ENCODE peak calls at places on chromosomes 1 and 21, in ten cellular contexts. R is HFFc6, D is Calu3, K is nucleus accumbens, U is NCI-H748 treated with DMSO at 0.1 percent for 48 hours, S is AG09309, E is iPS-NIHi11, P is K562, N is HS-5, W is SHP77 treated with DMSO at 0.1 percent for 48 hours. Z is an unnamed sample.

GRCh38 chr1:29414091-29414490 is 177.8 kb downstream of the PTPRU start:
- DNase-seq in N (no peak), W (no peak), K (no peak), P (no peak), R (no peak), E (no peak), D (no peak), S (no peak), U (no peak), Z (no peak)

GRCh38 chr1:27525296-27526271 is 35.6 kb upstream of the WASF2 start:
- DNase-seq in N (no peak), W (no peak), R (peak), K (no peak), E (peak), D (no peak), P (peak), U (peak), S (no peak), Z (peak)

GRCh38 chr1:226370144-226370923 is 37.6 kb downstream of the PARP1 start:
- DNase-seq in K (no peak), R (no peak), D (no peak), S (no peak), U (no peak), E (no peak), P (no peak), N (no peak), W (no peak), Z (no peak)

GRCh38 chr1:51044834-51045233 is 57.2 kb upstream of the C1orf185 start:
- DNase-seq in W (peak), D (no peak), U (peak), E (no peak), S (no peak), N (no peak), P (no peak), R (peak), K (no peak), Z (no peak)

GRCh38 chr1:56958526-56958925 is 7.3 kb downstream of the C8B start:
- DNase-seq in D (no peak), W (no peak), S (peak), P (no peak), R (peak), U (no peak), K (no peak), E (no peak), N (no peak), Z (no peak)

GRCh38 chr1:35855016-35855700 is 27.9 kb upstream of the AGO1 start:
- DNase-seq in U (no peak), E (no peak), N (no peak), R (no peak), D (no peak), S (no peak), K (no peak), P (no peak), W (peak), Z (no peak)

GRCh38 chr1:157151068-157151467 is 12.9 kb upstream of the ETV3 start:
- DNase-seq in R (no peak), D (no peak), P (no peak), U (no peak), S (no peak), K (no peak), W (no peak), N (no peak), E (no peak), Z (no peak)

GRCh38 chr1:156492591-156493080 is 7.9 kb downstream of the MEF2D start:
- DNase-seq in U (no peak), R (no peak), D (no peak), S (no peak), K (no peak), P (no peak), N (no peak), E (no peak), W (no peak), Z (no peak)

GRCh38 chr1:165254376-165254775 is 102.1 kb downstream of the LMX1A start:
- DNase-seq in K (no peak), U (no peak), D (no peak), E (no peak), N (no peak), W (no peak), R (no peak), P (no peak), S (no peak), Z (no peak)

GRCh38 chr1:159941867-159942560 is 3.4 kb downstream of the IGSF9 start:
- DNase-seq in E (no peak), S (no peak), W (no peak), R (no peak), K (no peak), P (no peak), N (no peak), U (peak), D (no peak), Z (no peak)

GRCh38 chr1:157415661-157416060 is 136.7 kb downstream of the FCRL5 start:
- DNase-seq in P (no peak), W (no peak), E (no peak), S (no peak), D (no peak), N (no peak), U (no peak), R (no peak), K (no peak), Z (no peak)

GRCh38 chr1:23779826-23780371 is 1.7 kb downstream of the PITHD1 start:
- DNase-seq in E (no peak), N (peak), S (no peak), D (no peak), U (no peak), P (no peak), K (no peak), R (peak), W (no peak), Z (no peak)

GRCh38 chr21:41529769-41530168 is 21.8 kb upstream of the TMPRSS2 start:
- DNase-seq in P (no peak), K (no peak), D (no peak), W (no peak), N (no peak), S (no peak), E (no peak), U (no peak), R (no peak), Z (no peak)

GRCh38 chr1:11462224-11462923 is 16.6 kb upstream of the DISP3 start:
- DNase-seq in D (no peak), P (no peak), N (no peak), W (no peak), U (no peak), R (no peak), S (no peak), K (no peak), E (no peak), Z (no peak)

GRCh38 chr21:41367598-41368360 is 6.0 kb downstream of the MX2 start:
- DNase-seq in S (no peak), U (no peak), R (no peak), K (no peak), N (no peak), D (no peak), P (no peak), W (no peak), E (no peak), Z (no peak)

GRCh38 chr1:201842472-201843020 is 13.6 kb downstream of the IPO9 start:
- DNase-seq in N (no peak), E (no peak), D (no peak), S (no peak), P (no peak), W (no peak), K (no peak), U (no peak), R (no peak), Z (no peak)

GRCh38 chr1:1250828-1251284 is 4.3 kb upstream of the C1QTNF12 start:
- DNase-seq in P (no peak), N (no peak), K (no peak), E (no peak), W (no peak), S (no peak), R (no peak), U (no peak), D (no peak), Z (no peak)

GRCh38 chr21:28439852-28440251 is 552.8 kb downstream of the LTN1 start:
- DNase-seq in P (no peak), E (no peak), U (no peak), W (no peak), D (no peak), S (no peak), N (no peak), K (no peak), R (peak), Z (no peak)

GRCh38 chr1:204065174-204065985 is 7.5 kb upstream of the SOX13 start:
- DNase-seq in N (no peak), W (no peak), S (no peak), R (no peak), P (no peak), D (peak), E (peak), U (peak), K (no peak), Z (no peak)

GRCh38 chr1:61839702-61840101 is 97.4 kb downstream of the PATJ start:
- DNase-seq in W (no peak), R (peak), E (no peak), S (peak), K (no peak), U (no peak), D (no peak), P (no peak), N (peak), Z (peak)

GRCh38 chr1:240508201-240508600 is 103.8 kb downstream of the GREM2 start:
- DNase-seq in P (no peak), D (no peak), K (no peak), N (no peak), E (no peak), U (no peak), R (no peak), S (no peak), W (no peak), Z (no peak)

GRCh38 chr1:36384542-36385409 is 948 bp downstream of the STK40 start:
- DNase-seq in W (no peak), E (peak), N (no peak), U (peak), S (no peak), K (no peak), P (peak), R (peak), D (peak), Z (no peak)

GRCh38 chr1:233254039-233254362 is 41.5 kb downstream of the PCNX2 start:
- DNase-seq in N (no peak), P (no peak), R (no peak), S (no peak), W (no peak), E (no peak), K (no peak), D (no peak), U (no peak), Z (no peak)

GRCh38 chr1:202575906-202576653 is 134.2 kb downstream of the SYT2 start:
- DNase-seq in E (no peak), W (no peak), N (no peak), R (peak), U (no peak), K (no peak), S (no peak), D (no peak), P (no peak), Z (no peak)

GRCh38 chr1:26234644-26235384 is 814 bp downstream of the CEP85 start:
- DNase-seq in K (no peak), P (peak), S (no peak), E (peak), U (no peak), W (peak), D (peak), R (no peak), N (peak), Z (no peak)

GRCh38 chr1:229408458-229409037 is 25.3 kb downstream of the ACTA1 start:
- DNase-seq in P (no peak), N (no peak), K (no peak), S (no peak), U (no peak), E (no peak), R (peak), W (no peak), D (no peak), Z (peak)

GRCh38 chr1:97070366-97070765 is 348.8 kb downstream of the PTBP2 start:
- DNase-seq in W (no peak), N (no peak), S (no peak), D (no peak), U (no peak), P (no peak), E (no peak), R (no peak), K (no peak), Z (no peak)